ENCODE peak calls at places on chromosomes 4 and X, in five cellular contexts. One of them, this sample, is unnamed. For H3K9me3 and H3K4me1, the result is how much of the 10 kb centered on the place peaks cover.

GRCh38 chr4:100391913-100392312 is 125.9 kb downstream of the EMCN start:
- DNase-seq in cardiac muscle cell: peak
- DNase-seq in heart left ventricle: no peak
- DNase-seq in A673: no peak
- DNase-seq in stomach: no peak
- DNase-seq in this sample: no peak

GRCh38 chr4:103272174-103272573 is 74.0 kb upstream of the CENPE start:
- DNase-seq in cardiac muscle cell: no peak
- DNase-seq in heart left ventricle: no peak
- DNase-seq in A673: no peak
- DNase-seq in stomach: peak
- DNase-seq in this sample: no peak

GRCh38 chrX:7446815-7447214 is 298.9 kb upstream of the PUDP start:
- DNase-seq in heart left ventricle: no peak
- DNase-seq in A673: no peak
- DNase-seq in cardiac muscle cell: no peak
- DNase-seq in stomach: no peak
- DNase-seq in this sample: no peak

GRCh38 chrX:2756534-2756933 is 4.7 kb downstream of the XG start:
- DNase-seq in heart left ventricle: no peak
- DNase-seq in A673: no peak
- DNase-seq in stomach: no peak
- DNase-seq in cardiac muscle cell: no peak
- DNase-seq in this sample: no peak

GRCh38 chr4:161317000-161317399 is 846.8 kb downstream of the FSTL5 start:
- DNase-seq in A673: no peak
- DNase-seq in stomach: no peak
- DNase-seq in cardiac muscle cell: no peak
- DNase-seq in heart left ventricle: no peak
- DNase-seq in this sample: no peak

GRCh38 chrX:13404364-13404763 is 84.5 kb upstream of the ATXN3L start:
- DNase-seq in A673: no peak
- DNase-seq in cardiac muscle cell: no peak
- DNase-seq in stomach: no peak
- DNase-seq in heart left ventricle: no peak
- DNase-seq in this sample: no peak

GRCh38 chrX:75365243-75365975 is 91.5 kb downstream of the UPRT start:
- DNase-seq in cardiac muscle cell: no peak
- DNase-seq in heart left ventricle: no peak
- DNase-seq in stomach: no peak
- DNase-seq in A673: no peak
- DNase-seq in this sample: no peak

GRCh38 chr4:112848931-112849330 is 200.5 kb upstream of the ANK2 start:
- DNase-seq in A673: no peak
- DNase-seq in heart left ventricle: no peak
- DNase-seq in cardiac muscle cell: no peak
- DNase-seq in stomach: no peak
- DNase-seq in this sample: no peak

GRCh38 chrX:100905620-100906019 is 23.1 kb downstream of the XKRX start:
- DNase-seq in cardiac muscle cell: no peak
- DNase-seq in A673: no peak
- DNase-seq in heart left ventricle: no peak
- DNase-seq in stomach: no peak
- DNase-seq in this sample: no peak

GRCh38 chrX:101708180-101708579 is 48.5 kb upstream of the ARMCX2 start:
- DNase-seq in stomach: no peak
- DNase-seq in heart left ventricle: no peak
- DNase-seq in A673: peak
- DNase-seq in cardiac muscle cell: no peak
- DNase-seq in this sample: no peak

GRCh38 chr4:1463088-1463926 is 57.1 kb upstream of the NKX1-1 start:
- DNase-seq in stomach: peak
- DNase-seq in heart left ventricle: no peak
- DNase-seq in A673: no peak
- DNase-seq in cardiac muscle cell: peak
- DNase-seq in this sample: no peak

GRCh38 chrX:149570668-149571067 is 16.6 kb downstream of the MAGEA9B start:
- DNase-seq in A673: no peak
- DNase-seq in cardiac muscle cell: peak
- DNase-seq in heart left ventricle: no peak
- DNase-seq in stomach: no peak
- DNase-seq in this sample: no peak

GRCh38 chr4:179585761-179586160 is 2143.5 kb upstream of the AGA start:
- DNase-seq in cardiac muscle cell: no peak
- DNase-seq in A673: no peak
- DNase-seq in heart left ventricle: no peak
- DNase-seq in stomach: no peak
- DNase-seq in this sample: no peak

GRCh38 chr4:81490761-81491160 is 19.1 kb upstream of the RASGEF1B start:
- DNase-seq in cardiac muscle cell: no peak
- DNase-seq in heart left ventricle: no peak
- DNase-seq in stomach: no peak
- DNase-seq in A673: no peak
- DNase-seq in this sample: no peak

GRCh38 chrX:112832481-112833095 is 8.0 kb downstream of the AMOT start:
- DNase-seq in A673: no peak
- DNase-seq in stomach: peak
- DNase-seq in cardiac muscle cell: no peak
- DNase-seq in heart left ventricle: no peak
- DNase-seq in this sample: no peak

GRCh38 chr4:182042945-182043344 is 200.3 kb upstream of the TENM3 start:
- DNase-seq in heart left ventricle: no peak
- DNase-seq in A673: no peak
- DNase-seq in stomach: no peak
- DNase-seq in cardiac muscle cell: no peak
- DNase-seq in this sample: no peak

GRCh38 chr4:16289872-16290554 is 63.7 kb upstream of the TAPT1 start:
- DNase-seq in heart left ventricle: no peak
- DNase-seq in stomach: no peak
- DNase-seq in cardiac muscle cell: peak
- DNase-seq in A673: peak
- DNase-seq in this sample: peak

GRCh38 chrX:134676440-134676839 is 18.2 kb upstream of the PLAC1 start:
- DNase-seq in cardiac muscle cell: peak
- DNase-seq in heart left ventricle: no peak
- DNase-seq in stomach: no peak
- DNase-seq in A673: no peak
- DNase-seq in this sample: no peak

GRCh38 chrX:136752796-136753195 is 27.9 kb downstream of the ARHGEF6 start:
- DNase-seq in heart left ventricle: no peak
- DNase-seq in A673: no peak
- DNase-seq in cardiac muscle cell: no peak
- DNase-seq in stomach: no peak
- DNase-seq in this sample: no peak

GRCh38 chr4:156505341-156505955 is 466.2 kb downstream of the PDGFC start:
- DNase-seq in A673: peak
- DNase-seq in stomach: no peak
- DNase-seq in heart left ventricle: no peak
- DNase-seq in cardiac muscle cell: peak
- DNase-seq in this sample: no peak

GRCh38 chrX:5936438-5936837 is 292.2 kb downstream of the NLGN4X start:
- DNase-seq in stomach: no peak
- DNase-seq in A673: peak
- DNase-seq in heart left ventricle: peak
- DNase-seq in cardiac muscle cell: peak
- DNase-seq in this sample: peak

GRCh38 chrX:104913348-104913747 is 307.1 kb downstream of the TEX13A start:
- DNase-seq in heart left ventricle: no peak
- DNase-seq in A673: peak
- DNase-seq in stomach: no peak
- DNase-seq in cardiac muscle cell: peak
- DNase-seq in this sample: no peak

GRCh38 chrX:130810561-130810960 is 92.4 kb downstream of the ENOX2 start:
- DNase-seq in stomach: no peak
- DNase-seq in heart left ventricle: no peak
- DNase-seq in A673: no peak
- DNase-seq in cardiac muscle cell: no peak
- DNase-seq in this sample: no peak

GRCh38 chr4:32161382-32161781 is 1441.2 kb downstream of the PCDH7 start:
- DNase-seq in heart left ventricle: no peak
- DNase-seq in stomach: no peak
- DNase-seq in cardiac muscle cell: peak
- DNase-seq in A673: peak
- DNase-seq in this sample: no peak

GRCh38 chrX:11953615-11954014 is 184.7 kb upstream of the FRMPD4 start:
- DNase-seq in heart left ventricle: no peak
- DNase-seq in cardiac muscle cell: peak
- DNase-seq in A673: peak
- DNase-seq in stomach: no peak
- DNase-seq in this sample: no peak

GRCh38 chr4:1113311-1114009 is at the start of gene RNF212:
- DNase-seq in A673: peak
- DNase-seq in heart left ventricle: peak
- DNase-seq in cardiac muscle cell: peak
- DNase-seq in stomach: peak
- DNase-seq in this sample: no peak

GRCh38 chr4:177718514-177718913 is 276.3 kb upstream of the AGA start:
- DNase-seq in A673: no peak
- DNase-seq in cardiac muscle cell: no peak
- DNase-seq in heart left ventricle: no peak
- DNase-seq in stomach: no peak
- DNase-seq in this sample: no peak

GRCh38 chr4:143025111-143025704 is 159.5 kb upstream of the USP38 start:
- DNase-seq in A673: peak
- DNase-seq in stomach: no peak
- DNase-seq in heart left ventricle: no peak
- DNase-seq in cardiac muscle cell: peak
- DNase-seq in this sample: no peak

GRCh38 chr4:184782731-184783472 is 42.9 kb downstream of the ACSL1 start:
- DNase-seq in A673: no peak
- DNase-seq in cardiac muscle cell: no peak
- DNase-seq in stomach: no peak
- DNase-seq in heart left ventricle: no peak
- DNase-seq in this sample: no peak

DNA sequence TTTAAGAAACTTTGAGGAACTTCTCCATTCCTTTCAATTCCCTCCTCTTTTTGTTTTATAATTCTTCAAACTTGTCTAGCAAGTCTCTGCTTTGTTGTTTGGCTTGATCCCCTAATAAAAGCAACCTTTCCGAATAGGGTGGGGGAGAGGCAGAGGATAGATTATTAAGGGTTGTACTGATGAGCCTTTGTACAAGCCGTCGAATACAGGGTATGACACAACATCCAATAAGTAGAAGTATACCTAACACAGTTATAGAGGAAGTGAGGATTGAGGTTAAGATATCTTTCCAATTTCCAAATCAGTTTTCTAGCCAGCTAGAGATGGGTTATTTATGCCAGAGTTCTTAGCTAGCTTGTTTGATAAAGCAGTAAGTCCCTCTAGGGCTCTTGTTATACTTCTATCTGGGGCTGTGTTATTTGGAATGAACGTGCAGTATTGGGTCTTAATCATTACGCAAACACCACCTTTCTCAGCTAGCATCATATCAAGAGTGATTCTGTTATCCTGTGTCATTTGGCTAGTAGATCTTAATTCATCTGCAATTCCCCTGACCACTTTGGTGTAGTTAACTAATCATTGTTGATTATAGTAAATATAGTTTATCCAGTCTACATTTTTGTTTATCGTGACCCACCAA is 18.5 kb downstream of the METAP1 start:
- DNase-seq in A673: no peak
- DNase-seq in cardiac muscle cell: no peak
- DNase-seq in heart left ventricle: no peak
- DNase-seq in stomach: no peak
- DNase-seq in this sample: no peak
- H3K9me3 ChIP-seq in A673: under half
- H3K9me3 ChIP-seq in cardiac muscle cell: under half
- H3K9me3 ChIP-seq in heart left ventricle: under half
- H3K9me3 ChIP-seq in stomach: under half
- H3K9me3 ChIP-seq in this sample: under half

GRCh38 chr4:145882594-145882993 is 56.0 kb downstream of the ZNF827 start:
- DNase-seq in cardiac muscle cell: no peak
- DNase-seq in A673: no peak
- DNase-seq in stomach: no peak
- DNase-seq in heart left ventricle: no peak
- DNase-seq in this sample: no peak

GRCh38 chr4:145883173-145883572 is 55.5 kb downstream of the ZNF827 start:
- DNase-seq in cardiac muscle cell: no peak
- DNase-seq in heart left ventricle: no peak
- DNase-seq in stomach: no peak
- DNase-seq in A673: no peak
- DNase-seq in this sample: no peak

GRCh38 chr4:145880355-145880960 is 58.2 kb downstream of the ZNF827 start:
- DNase-seq in cardiac muscle cell: no peak
- DNase-seq in stomach: no peak
- DNase-seq in heart left ventricle: no peak
- DNase-seq in A673: no peak
- DNase-seq in this sample: no peak

GRCh38 chr4:145881991-145882390 is 56.6 kb downstream of the ZNF827 start:
- DNase-seq in A673: no peak
- DNase-seq in stomach: peak
- DNase-seq in heart left ventricle: no peak
- DNase-seq in cardiac muscle cell: no peak
- DNase-seq in this sample: no peak

DNA sequence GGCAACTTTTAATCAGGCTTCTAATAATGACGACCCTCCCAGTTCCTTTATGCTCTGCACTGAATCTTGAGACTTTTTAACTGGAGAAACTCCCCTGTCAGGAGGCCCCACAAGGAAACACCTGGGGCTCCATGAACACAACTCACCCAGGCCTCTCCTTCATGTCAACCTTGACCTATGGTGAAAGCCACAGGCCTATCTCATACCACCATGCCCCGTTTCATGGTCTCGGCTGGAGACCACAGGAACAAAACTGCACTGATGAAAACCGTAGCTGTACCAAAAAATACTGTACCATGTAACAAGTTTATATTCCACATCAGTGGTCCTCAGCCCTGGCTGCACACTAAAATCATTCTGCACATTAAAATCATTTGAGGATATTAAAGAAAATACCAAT is 57.0 kb downstream of the ZNF827 start:
- DNase-seq in heart left ventricle: no peak
- DNase-seq in A673: no peak
- DNase-seq in cardiac muscle cell: no peak
- DNase-seq in stomach: no peak
- DNase-seq in this sample: no peak
- H3K27ac ChIP-seq in heart left ventricle: no peak
- H3K27ac ChIP-seq in A673: no peak
- H3K27ac ChIP-seq in cardiac muscle cell: peak
- H3K27ac ChIP-seq in stomach: peak
- H3K27ac ChIP-seq in this sample: no peak

GRCh38 chr4:78558421-78558820 is 6.9 kb downstream of the ANXA3 start:
- DNase-seq in cardiac muscle cell: peak
- DNase-seq in heart left ventricle: no peak
- DNase-seq in stomach: no peak
- DNase-seq in A673: no peak
- DNase-seq in this sample: no peak
- H3K4me1 ChIP-seq in cardiac muscle cell: under half
- H3K4me1 ChIP-seq in heart left ventricle: under half
- H3K4me1 ChIP-seq in stomach: half or more
- H3K4me1 ChIP-seq in A673: under half
- H3K4me1 ChIP-seq in this sample: under half

GRCh38 chrX:106484233-106484632 is 127.5 kb upstream of the RADX start:
- DNase-seq in heart left ventricle: no peak
- DNase-seq in cardiac muscle cell: no peak
- DNase-seq in A673: no peak
- DNase-seq in stomach: no peak
- DNase-seq in this sample: no peak
- H3K9me3 ChIP-seq in heart left ventricle: under half
- H3K9me3 ChIP-seq in cardiac muscle cell: under half
- H3K9me3 ChIP-seq in A673: under half
- H3K9me3 ChIP-seq in stomach: under half
- H3K9me3 ChIP-seq in this sample: under half

GRCh38 chrX:44871114-44871645 is 1.8 kb upstream of the KDM6A start:
- DNase-seq in A673: no peak
- DNase-seq in heart left ventricle: peak
- DNase-seq in stomach: peak
- DNase-seq in cardiac muscle cell: peak
- DNase-seq in this sample: no peak
- H3K27ac ChIP-seq in A673: peak
- H3K27ac ChIP-seq in heart left ventricle: peak
- H3K27ac ChIP-seq in stomach: peak
- H3K27ac ChIP-seq in cardiac muscle cell: peak
- H3K27ac ChIP-seq in this sample: no peak

This sample was measured in tibial nerve.